ENCODE peak calls at places on chromosomes 4 and X, in five cellular contexts. P is IMR-90, N is T1000, R is left ventricle myocardium inferior, T is T-helper 2 cell. W is an unnamed sample.

GRCh38 chr4:104491826-104492771 is 2.6 kb downstream of the CXXC4 start:
- DNase-seq in P (no peak), N (no peak), R (no peak), T (no peak), W (peak)

GRCh38 chr4:35461931-35462659 is 782.2 kb downstream of the ARAP2 start:
- DNase-seq in P (no peak), N (no peak), R (no peak), T (no peak), W (no peak)

GRCh38 chrX:42241421-42241820 is 318.1 kb upstream of the CASK start:
- DNase-seq in P (no peak), N (no peak), R (no peak), T (no peak), W (no peak)

GRCh38 chrX:17697191-17697590 is 40.1 kb upstream of the SCML1 start:
- DNase-seq in P (peak), N (no peak), R (no peak), T (no peak), W (peak)

GRCh38 chr4:153448003-153448731 is 18.0 kb upstream of the TMEM131L start:
- DNase-seq in P (peak), N (no peak), R (no peak), T (no peak), W (peak)

GRCh38 chr4:152310223-152310622 is 225.7 kb downstream of the FBXW7 start:
- DNase-seq in P (peak), N (peak), R (no peak), T (no peak), W (peak)

GRCh38 chrX:69065451-69065850 is 99.8 kb downstream of the PJA1 start:
- DNase-seq in P (peak), N (no peak), R (no peak), T (no peak), W (peak)

GRCh38 chrX:125205084-125205917 is 114.4 kb upstream of the TEX13C start:
- DNase-seq in P (no peak), N (peak), R (peak), T (no peak), W (no peak)

GRCh38 chr4:94766856-94767255 is 9.1 kb downstream of the BMPR1B start:
- DNase-seq in P (peak), N (no peak), R (no peak), T (no peak), W (peak)

GRCh38 chr4:107708225-107708624 is 11.8 kb downstream of the PAPSS1 start:
- DNase-seq in P (no peak), N (no peak), R (no peak), T (no peak), W (no peak)

GRCh38 chrX:80237072-80237471 is 183.2 kb upstream of the TENT5D start:
- DNase-seq in P (no peak), N (no peak), R (no peak), T (no peak), W (no peak)

GRCh38 chr4:107261241-107261874 is 225.2 kb upstream of the DKK2 start:
- DNase-seq in P (no peak), N (no peak), R (no peak), T (no peak), W (peak)

GRCh38 chr4:61400446-61400845 is 200.3 kb downstream of the ADGRL3 start:
- DNase-seq in P (no peak), N (no peak), R (no peak), T (no peak), W (no peak)

GRCh38 chr4:147739239-147739823 is 7.4 kb downstream of the ARHGAP10 start:
- DNase-seq in P (no peak), N (no peak), R (no peak), T (no peak), W (peak)

GRCh38 chrX:7574325-7574724 is 268.6 kb upstream of the VCX start:
- DNase-seq in P (no peak), N (no peak), R (no peak), T (no peak), W (peak)

GRCh38 chrX:69379412-69379811 is 124.7 kb upstream of the NALF2 start:
- DNase-seq in P (no peak), N (no peak), R (no peak), T (no peak), W (no peak)

GRCh38 chrX:140433582-140433981 is 71.3 kb downstream of the SOX3 start:
- DNase-seq in P (no peak), N (no peak), R (no peak), T (no peak), W (no peak)

GRCh38 chr4:125719987-125720386 is 405.2 kb downstream of the FAT4 start:
- DNase-seq in P (peak), N (no peak), R (no peak), T (no peak), W (no peak)

GRCh38 chrX:43505759-43506158 is 150.3 kb upstream of the MAOA start:
- DNase-seq in P (no peak), N (no peak), R (no peak), T (no peak), W (no peak)